ENCODE peak calls at places on chromosomes 1 and 21, in six cellular contexts. B is heart left ventricle, D is brain microvascular endothelial cell, V is MM.1S, Y is heart right ventricle, G is body of pancreas. E is an unnamed sample.

GRCh38 chr1:82225407-82226197 is 424.9 kb downstream of the ADGRL2 start:
- DNase-seq in D (peak; percentile 37), V (no peak), G (no peak), B (no peak), Y (no peak), E (no peak)

GRCh38 chr1:86774305-86775304 is 70.2 kb downstream of the SH3GLB1 start:
- DNase-seq in Y (peak; percentile 29), G (peak; percentile 55), B (peak; percentile 85), V (peak; percentile 55), D (peak; percentile 88), E (peak; percentile 84)

GRCh38 chr1:182198006-182198605 is 136.6 kb upstream of the ZNF648 start:
- DNase-seq in B (no peak), G (no peak), V (no peak), Y (no peak), D (no peak), E (no peak)

GRCh38 chr1:165738794-165739193 is 29.9 kb downstream of the TMCO1 start:
- DNase-seq in V (peak; percentile 88), B (no peak), D (no peak), G (no peak), Y (no peak), E (no peak)

GRCh38 chr1:10724948-10725852 is 71.2 kb downstream of the CASZ1 start:
- DNase-seq in D (no peak), V (no peak), B (peak; percentile 83), G (peak; percentile 88), Y (peak; percentile 72), E (peak; percentile 37)

GRCh38 chr1:207825296-207825695 is 73.4 kb downstream of the CD46 start:
- DNase-seq in Y (no peak), V (no peak), G (no peak), D (no peak), B (no peak), E (no peak)

GRCh38 chr21:28431527-28432200 is 561.0 kb downstream of the LTN1 start:
- DNase-seq in V (no peak), Y (no peak), G (no peak), B (no peak), D (no peak), E (no peak)

GRCh38 chr1:202133521-202133920 is 10.8 kb downstream of the GPR37L1 start:
- DNase-seq in D (no peak), G (no peak), B (no peak), V (no peak), Y (no peak), E (no peak)

GRCh38 chr21:32334980-32335471 is 36.4 kb downstream of the MRAP start:
- DNase-seq in V (no peak), D (no peak), Y (no peak), B (no peak), G (no peak), E (no peak)

GRCh38 chr1:163084330-163084729 is 15.2 kb downstream of the RGS4 start:
- DNase-seq in V (no peak), D (no peak), G (no peak), B (no peak), Y (no peak), E (no peak)

GRCh38 chr1:156836041-156836654 is 19.5 kb upstream of the SH2D2A start:
- DNase-seq in Y (no peak), G (no peak), B (no peak), V (no peak), D (no peak), E (no peak)

GRCh38 chr1:234997201-234998173 is 131.2 kb downstream of the TOMM20 start:
- DNase-seq in B (peak; percentile 100), G (peak; percentile 91), D (peak; percentile 99), Y (peak; percentile 97), V (no peak), E (peak; percentile 87)

GRCh38 chr1:209657140-209657879 is 5.1 kb upstream of the LAMB3 start:
- DNase-seq in V (no peak), D (no peak), Y (no peak), B (peak; percentile 36), G (no peak), E (no peak)

GRCh38 chr1:170318736-170319135 is 173.0 kb downstream of the NTMT2 start:
- DNase-seq in V (no peak), Y (no peak), B (no peak), D (no peak), G (no peak), E (no peak)

GRCh38 chr1:172373864-172374263 is 46.6 kb upstream of the C1orf105 start:
- DNase-seq in Y (no peak), V (no peak), D (peak; percentile 32), B (no peak), G (no peak), E (no peak)

GRCh38 chr1:45148209-45148608 is 58.2 kb downstream of the ZSWIM5 start:
- DNase-seq in D (no peak), Y (no peak), B (no peak), V (no peak), G (no peak), E (no peak)

GRCh38 chr1:233453433-233454200 is 126.1 kb downstream of the MAP3K21 start:
- DNase-seq in B (no peak), V (no peak), G (no peak), Y (no peak), D (no peak), E (no peak)

GRCh38 chr21:46431448-46431847 is 27.2 kb upstream of the DIP2A start:
- DNase-seq in V (no peak), Y (no peak), D (no peak), B (no peak), G (no peak), E (no peak)

GRCh38 chr21:46428987-46429710 is 29.5 kb upstream of the DIP2A start:
- DNase-seq in B (no peak), V (no peak), D (no peak), G (no peak), Y (no peak), E (no peak)

GRCh38 chr21:46428286-46428685 is 30.4 kb upstream of the DIP2A start:
- DNase-seq in V (no peak), G (no peak), Y (no peak), D (no peak), B (no peak), E (no peak)

GRCh38 chr21:46431884-46432488 is 26.7 kb upstream of the DIP2A start:
- DNase-seq in G (no peak), B (no peak), V (no peak), Y (no peak), D (no peak), E (no peak)

DNA sequence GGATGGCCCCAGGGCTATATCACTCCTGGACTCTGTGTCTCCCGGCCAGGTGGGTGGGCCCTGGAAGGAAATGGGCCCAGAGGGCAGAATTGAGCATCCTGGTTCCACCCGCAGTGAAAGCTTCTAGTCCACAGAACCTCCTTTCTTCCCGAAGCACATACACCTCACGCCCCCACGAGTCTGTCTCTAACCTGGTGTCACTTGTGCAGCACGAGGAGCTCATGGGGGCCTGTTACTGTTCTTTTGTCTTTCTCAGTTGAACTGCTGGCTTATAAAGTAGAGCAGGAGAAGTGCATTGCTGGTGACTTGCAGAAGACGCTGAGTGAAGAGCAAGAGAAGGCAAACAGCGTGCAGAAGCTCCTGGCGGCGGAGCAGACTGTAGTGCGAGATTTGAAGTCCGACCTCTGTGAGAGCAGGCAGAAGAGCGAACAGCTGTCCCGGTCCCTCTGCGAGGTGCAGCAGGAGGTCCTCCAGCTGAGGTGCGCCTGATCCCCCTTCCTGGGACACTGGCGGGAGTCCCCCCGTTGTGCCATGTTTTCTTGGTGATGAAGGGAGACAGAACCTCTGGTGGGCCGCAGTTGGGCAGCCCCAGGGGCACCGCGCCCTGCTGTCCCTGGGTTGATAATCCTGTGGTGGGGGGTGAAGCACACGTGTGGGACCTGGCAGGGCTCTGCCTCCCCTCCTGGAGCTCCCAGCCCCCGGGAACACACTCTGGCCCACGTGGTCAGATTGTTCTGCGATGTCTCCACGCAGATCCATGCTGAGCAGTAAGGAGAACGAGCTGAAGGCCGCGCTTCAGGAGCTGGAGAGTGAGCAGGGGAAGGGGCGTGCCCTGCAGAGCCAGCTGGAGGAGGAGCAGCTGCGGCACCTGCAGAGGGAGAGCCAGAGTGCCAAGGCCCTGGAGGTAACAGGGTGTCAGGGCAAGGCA is 28.7 kb upstream of the DIP2A start:
- DNase-seq in B (no peak), D (no peak), V (no peak), G (no peak), Y (no peak), E (no peak)
- H3K36me3 ChIP-seq in B (peaks cover 93% of the 10 kb centered on the region), D (peaks cover 37% of the 10 kb centered on the region), V (peaks cover 12% of the 10 kb centered on the region), G (peaks cover 20% of the 10 kb centered on the region), Y (no peaks in the 10 kb centered on the region), E (no peaks in the 10 kb centered on the region)

GRCh38 chr1:3072948-3073519 is 4.0 kb downstream of the PRDM16 start:
- DNase-seq in B (no peak), G (no peak), Y (no peak), V (no peak), D (no peak), E (no peak)
- H3K4me3 ChIP-seq in B (peak overlapping the region; percentile 77), G (no peak overlapping the region), Y (peak overlapping the region; percentile 37), V (no peak overlapping the region), D (peak overlapping the region; percentile 20), E (no peak overlapping the region)

GRCh38 chr21:44800103-44800502 is 1.5 kb downstream of the UBE2G2 start:
- DNase-seq in B (no peak), G (peak; percentile 25), V (no peak), D (no peak), Y (no peak), E (peak; percentile 70)

GRCh38 chr21:44802396-44803153 is 955 bp upstream of the UBE2G2 start:
- DNase-seq in V (peak; percentile 54), B (no peak), Y (no peak), D (no peak), G (no peak), E (peak; percentile 33)

GRCh38 chr21:44800971-44801467 is 601 bp downstream of the UBE2G2 start:
- DNase-seq in B (no peak), V (peak; percentile 84), D (no peak), Y (no peak), G (no peak), E (peak; percentile 37)

GRCh38 chr21:44803651-44804050 is 2.0 kb upstream of the UBE2G2 start:
- DNase-seq in B (no peak), V (no peak), G (no peak), D (no peak), Y (no peak), E (no peak)

DNA sequence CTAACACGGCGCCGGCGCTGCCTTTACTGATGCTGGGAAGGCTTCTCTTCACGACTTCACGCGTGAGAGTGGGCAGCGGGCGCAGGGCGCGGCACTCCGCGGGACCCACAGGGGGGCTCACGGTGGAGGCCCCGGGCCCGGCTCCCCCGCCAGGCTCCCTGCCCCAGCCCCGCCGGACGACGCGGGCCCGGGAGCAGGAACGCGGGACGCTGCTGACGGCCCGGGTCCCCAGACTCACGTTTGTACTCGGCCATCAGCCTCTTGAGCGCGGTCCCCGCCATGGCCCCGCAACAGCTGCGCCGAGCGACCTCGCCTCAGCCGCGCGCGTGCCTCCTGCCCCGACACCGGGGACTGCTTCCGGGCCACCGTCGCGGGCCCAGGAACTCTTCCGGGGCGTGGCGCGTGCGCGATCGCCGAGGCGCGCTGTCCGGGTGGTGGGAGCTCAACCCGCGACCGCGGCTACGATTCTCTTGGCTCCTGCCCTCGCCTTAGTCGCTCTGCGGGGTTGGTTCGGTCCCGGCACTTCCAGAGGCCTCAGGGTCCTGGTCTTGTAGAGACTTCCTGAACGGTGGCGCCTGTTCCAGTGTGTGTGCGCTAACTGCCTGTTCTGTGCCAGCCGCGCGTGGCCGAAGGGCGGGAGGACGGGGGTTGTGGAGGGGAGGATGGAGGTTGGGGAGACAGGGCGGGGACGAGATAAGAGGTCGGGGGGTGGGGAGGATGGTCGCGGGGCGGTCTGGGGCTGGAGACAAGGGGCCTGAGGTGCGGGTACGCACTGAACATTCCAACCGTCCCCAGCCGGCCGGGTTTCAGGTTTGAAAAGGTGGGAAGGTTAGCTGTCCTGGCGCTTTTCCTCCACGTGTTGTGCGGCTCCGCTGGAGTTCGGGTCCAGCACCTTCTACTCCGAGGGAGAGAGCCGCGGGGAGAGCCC is at the start of gene UBE2G2:
- DNase-seq in D (peak; percentile 44), G (peak; percentile 82), Y (peak; percentile 87), V (peak; percentile 94), B (peak; percentile 82), E (peak; percentile 90)
- H3K36me3 ChIP-seq in D (peaks cover 24% of the 10 kb centered on the region), G (peaks cover 4% of the 10 kb centered on the region), Y (no peaks in the 10 kb centered on the region), V (peaks cover 3% of the 10 kb centered on the region), B (peaks cover 51% of the 10 kb centered on the region), E (no peaks in the 10 kb centered on the region)

GRCh38 chr21:15823486-15824150 is 93.8 kb downstream of the USP25 start:
- DNase-seq in Y (no peak), V (no peak), B (no peak), G (no peak), D (no peak), E (no peak)
- H3K4me3 ChIP-seq in Y (no peak overlapping the region), V (no peak overlapping the region), B (no peak overlapping the region), G (no peak overlapping the region), D (no peak overlapping the region), E (no peak overlapping the region)